ENCODE peak calls at places on chromosomes 5 and 9, in eight cellular contexts. A is NCI-H774, P is upper lobe of right lung, K is coronary artery, U is dermis blood vessel endothelial cell, O is H7, D is astrocyte, Y is fibroblast of mammary gland. H is an unnamed sample.

GRCh38 chr5:111777382-111777781 is 20.4 kb upstream of the NREP start:
- DNase-seq in A (no peak), P (no peak), K (no peak), U (no peak), O (no peak), D (no peak), Y (no peak), H (no peak)

GRCh38 chr5:56003633-56004032 is 8.9 kb upstream of the IL6ST start:
- DNase-seq in A (no peak), P (no peak), K (no peak), U (no peak), O (no peak), D (no peak), Y (peak; percentile 79), H (no peak)

GRCh38 chr5:119302916-119303897 is 52.6 kb upstream of the TNFAIP8 start:
- DNase-seq in A (no peak), P (no peak), K (no peak), U (peak; percentile 75), O (no peak), D (peak; percentile 99), Y (peak; percentile 97), H (peak; percentile 89)

GRCh38 chr9:129373361-129373760 is 195.3 kb upstream of the IER5L start:
- DNase-seq in A (no peak), P (no peak), K (no peak), U (no peak), O (no peak), D (no peak), Y (no peak), H (no peak)

GRCh38 chr9:88388203-88388885 is at the start of gene SPIN1:
- DNase-seq in A (peak; percentile 77), P (peak; percentile 94), K (peak; percentile 82), U (peak; percentile 83), O (peak; percentile 99), D (peak; percentile 30), Y (peak; percentile 55), H (peak; percentile 100)

GRCh38 chr9:4324513-4324912 is 24.6 kb upstream of the GLIS3 start:
- DNase-seq in A (no peak), P (no peak), K (no peak), U (peak; percentile 84), O (no peak), D (peak; percentile 88), Y (peak; percentile 93), H (no peak)

GRCh38 chr9:121491111-121491510 is 8.5 kb downstream of the GGTA1 start:
- DNase-seq in A (no peak), P (no peak), K (no peak), U (no peak), O (no peak), D (no peak), Y (no peak), H (no peak)

GRCh38 chr9:94490465-94490864 is 64.4 kb upstream of the PCAT7 start:
- DNase-seq in A (no peak), P (no peak), K (no peak), U (peak; percentile 9), O (no peak), D (no peak), Y (peak; percentile 2), H (no peak)

GRCh38 chr9:89408628-89409101 is 89.2 kb downstream of the SEMA4D start:
- DNase-seq in A (no peak), P (no peak), K (no peak), U (no peak), O (no peak), D (no peak), Y (no peak), H (no peak)

GRCh38 chr9:32291370-32291769 is 93.1 kb upstream of the ACO1 start:
- DNase-seq in A (no peak), P (no peak), K (no peak), U (no peak), O (no peak), D (no peak), Y (no peak), H (no peak)

GRCh38 chr5:134638760-134639201 is 6.2 kb upstream of the SAR1B start:
- DNase-seq in A (no peak), P (no peak), K (no peak), U (no peak), O (no peak), D (no peak), Y (no peak), H (no peak)

GRCh38 chr9:113387560-113388230 is 10.9 kb upstream of the HDHD3 start:
- DNase-seq in A (no peak), P (peak; percentile 37), K (no peak), U (no peak), O (no peak), D (no peak), Y (no peak), H (no peak)

GRCh38 chr9:75891277-75892167 is 1.0 kb downstream of the PCSK5 start:
- DNase-seq in A (no peak), P (peak; percentile 67), K (peak; percentile 77), U (peak; percentile 5), O (peak; percentile 66), D (peak; percentile 19), Y (peak; percentile 30), H (peak; percentile 23)

GRCh38 chr9:129459550-129460322 is 161.2 kb downstream of the C9orf50 start:
- DNase-seq in A (no peak), P (no peak), K (no peak), U (no peak), O (no peak), D (no peak), Y (no peak), H (no peak)

GRCh38 chr5:95761771-95762680 is 30.9 kb downstream of the RHOBTB3 start:
- DNase-seq in A (no peak), P (no peak), K (no peak), U (peak; percentile 46), O (no peak), D (peak; percentile 93), Y (peak; percentile 25), H (no peak)

GRCh38 chr5:43256261-43256966 is 56.8 kb downstream of the HMGCS1 start:
- DNase-seq in A (no peak), P (no peak), K (no peak), U (no peak), O (no peak), D (no peak), Y (no peak), H (no peak)

GRCh38 chr9:137534256-137535119 is 15.7 kb downstream of the PNPLA7 start:
- DNase-seq in A (peak; percentile 88), P (no peak), K (no peak), U (peak; percentile 74), O (peak; percentile 77), D (peak; percentile 41), Y (peak; percentile 68), H (peak; percentile 80)

GRCh38 chr5:57538341-57538955 is 55.8 kb upstream of the ACTBL2 start:
- DNase-seq in A (no peak), P (no peak), K (no peak), U (peak; percentile 18), O (no peak), D (peak; percentile 77), Y (peak; percentile 92), H (peak; percentile 87)